ENCODE peak calls at places on chromosomes 16 and 17, in ten cellular contexts. U is psoas muscle, A is body of pancreas, P is left ventricle myocardium inferior, F is PC-9, R is Peyer's patch, L is stomach, B is AG04450, J is tibial nerve, W is thoracic aorta. C is an unnamed sample.

GRCh38 chr16:23506606-23506994 is 3.7 kb downstream of the GGA2 start:
- DNase-seq in P (no peak), F (no peak), A (no peak), L (no peak), W (no peak), J (no peak), B (no peak), U (no peak), R (peak), C (no peak)

GRCh38 chr16:88451586-88452484 is 1.2 kb upstream of the ZFPM1 start:
- DNase-seq in R (no peak), B (no peak), P (no peak), U (no peak), J (no peak), A (no peak), F (no peak), L (no peak), W (no peak), C (no peak)

GRCh38 chr17:4808378-4808767 is 1.4 kb downstream of the PLD2 start:
- DNase-seq in W (no peak), A (peak), F (peak), R (no peak), L (peak), P (peak), U (peak), B (no peak), J (no peak), C (no peak)

GRCh38 chr16:50196736-50197135 is 43.6 kb downstream of the TENT4B start:
- DNase-seq in L (no peak), W (no peak), R (no peak), B (no peak), A (no peak), P (no peak), F (no peak), J (no peak), U (no peak), C (no peak)

GRCh38 chr16:67718668-67719047 is 458 bp downstream of the GFOD2 start:
- DNase-seq in U (no peak), F (no peak), L (no peak), W (no peak), B (no peak), P (no peak), J (no peak), R (no peak), A (no peak), C (no peak)

GRCh38 chr17:10118788-10119130 is 79.6 kb downstream of the GAS7 start:
- DNase-seq in A (no peak), F (no peak), B (no peak), L (no peak), P (no peak), W (no peak), U (no peak), R (no peak), J (no peak), C (no peak)

GRCh38 chr17:17001874-17002520 is 30.1 kb upstream of the TNFRSF13B start:
- DNase-seq in A (peak), W (peak), J (peak), R (peak), P (peak), L (peak), B (peak), U (peak), F (peak), C (peak)

GRCh38 chr17:55264273-55264639 is 504 bp upstream of the HLF start:
- DNase-seq in A (no peak), J (no peak), W (no peak), B (no peak), U (no peak), F (no peak), P (no peak), R (peak), L (no peak), C (no peak)

GRCh38 chr17:78124836-78125137 is 3.8 kb downstream of the TMC6 start:
- DNase-seq in F (no peak), B (no peak), P (no peak), A (no peak), W (no peak), U (no peak), L (no peak), J (no peak), R (no peak), C (no peak)

GRCh38 chr16:10514369-10515055 is 65.9 kb downstream of the EMP2 start:
- DNase-seq in W (no peak), U (no peak), R (peak), L (peak), B (peak), J (no peak), A (peak), P (no peak), F (peak), C (no peak)

GRCh38 chr16:12470311-12471229 is 333.1 kb downstream of the CPPED1 start:
- DNase-seq in A (no peak), J (no peak), P (peak), L (no peak), F (no peak), B (peak), W (peak), U (peak), R (no peak), C (no peak)

GRCh38 chr17:72222571-72222970 is 101.8 kb downstream of the SOX9 start:
- DNase-seq in U (no peak), L (no peak), B (no peak), W (no peak), A (no peak), F (no peak), P (no peak), R (no peak), J (no peak), C (no peak)

GRCh38 chr16:58124601-58124915 is 4.6 kb downstream of the CFAP20 start:
- DNase-seq in B (no peak), F (peak), P (no peak), A (no peak), J (no peak), U (no peak), W (no peak), R (no peak), L (no peak), C (no peak)

GRCh38 chr17:20948984-20949777 is 93.6 kb downstream of the USP22 start:
- DNase-seq in B (no peak), W (no peak), A (no peak), P (no peak), U (no peak), F (no peak), L (no peak), R (no peak), J (no peak), C (no peak)

GRCh38 chr17:20941872-20942271 is 100.9 kb downstream of the USP22 start:
- DNase-seq in U (no peak), W (no peak), B (no peak), J (no peak), L (no peak), P (no peak), A (no peak), R (no peak), F (no peak), C (no peak)

DNA sequence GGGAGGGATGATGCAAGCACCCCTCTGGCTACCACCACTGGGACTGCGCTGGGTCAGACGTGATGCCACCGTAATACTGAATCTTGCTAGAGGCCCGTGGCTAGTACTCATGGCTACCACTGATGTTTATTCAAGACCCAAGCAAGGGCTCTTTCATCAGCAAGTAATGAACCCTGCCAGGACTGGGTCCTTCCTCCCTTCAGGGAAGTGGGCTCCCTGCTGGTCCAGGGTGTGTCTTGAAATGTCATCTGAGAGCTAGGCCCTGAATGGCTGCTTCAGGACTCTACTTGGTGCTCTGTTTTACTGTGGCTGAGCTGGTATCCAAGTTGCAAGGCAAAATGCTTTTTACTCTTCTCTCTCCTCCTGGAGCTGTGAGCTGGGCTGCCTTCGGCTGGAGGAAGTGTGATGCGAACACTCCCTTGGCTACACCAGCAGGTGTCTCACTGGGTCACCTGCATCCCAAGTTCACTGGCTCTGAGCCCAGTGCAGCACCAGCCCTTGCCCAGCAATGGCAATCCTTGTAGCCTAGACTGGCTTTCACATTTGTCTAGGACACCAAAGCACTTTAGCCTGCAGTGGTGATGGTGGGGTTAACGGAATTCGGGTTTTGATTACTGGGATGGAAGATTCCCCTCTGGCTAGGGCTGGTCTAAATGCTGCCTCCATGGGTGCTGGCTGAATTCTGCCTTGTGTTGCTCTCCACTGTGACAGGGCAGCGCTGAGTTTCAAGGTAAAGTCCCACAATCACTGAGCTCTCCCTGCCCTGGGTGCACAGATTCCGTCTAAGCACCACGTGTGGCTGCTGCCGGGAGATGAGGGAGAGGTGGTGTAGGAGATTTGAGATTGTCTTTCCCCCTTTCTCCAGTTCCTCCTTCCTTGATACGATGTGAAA is 98.6 kb downstream of the USP22 start:
- DNase-seq in W (no peak), F (peak), R (peak), B (no peak), J (no peak), A (peak), U (no peak), P (no peak), L (peak), C (peak)
- TF ChIP-seq CTCF in W (no peak), F (peak), R (no peak), B (no peak), J (no peak), A (peak), U (peak), P (peak), L (peak), C (peak)

GRCh38 chr17:81066771-81067315 is 31.9 kb downstream of the BAIAP2 start:
- DNase-seq in J (no peak), B (no peak), U (no peak), F (no peak), W (no peak), P (no peak), L (no peak), R (no peak), A (no peak), C (no peak)
- H3K27ac ChIP-seq in J (no peak), B (no peak), U (no peak), F (no peak), W (no peak), P (no peak), L (peak), R (no peak), A (no peak), C (no peak)

DNA sequence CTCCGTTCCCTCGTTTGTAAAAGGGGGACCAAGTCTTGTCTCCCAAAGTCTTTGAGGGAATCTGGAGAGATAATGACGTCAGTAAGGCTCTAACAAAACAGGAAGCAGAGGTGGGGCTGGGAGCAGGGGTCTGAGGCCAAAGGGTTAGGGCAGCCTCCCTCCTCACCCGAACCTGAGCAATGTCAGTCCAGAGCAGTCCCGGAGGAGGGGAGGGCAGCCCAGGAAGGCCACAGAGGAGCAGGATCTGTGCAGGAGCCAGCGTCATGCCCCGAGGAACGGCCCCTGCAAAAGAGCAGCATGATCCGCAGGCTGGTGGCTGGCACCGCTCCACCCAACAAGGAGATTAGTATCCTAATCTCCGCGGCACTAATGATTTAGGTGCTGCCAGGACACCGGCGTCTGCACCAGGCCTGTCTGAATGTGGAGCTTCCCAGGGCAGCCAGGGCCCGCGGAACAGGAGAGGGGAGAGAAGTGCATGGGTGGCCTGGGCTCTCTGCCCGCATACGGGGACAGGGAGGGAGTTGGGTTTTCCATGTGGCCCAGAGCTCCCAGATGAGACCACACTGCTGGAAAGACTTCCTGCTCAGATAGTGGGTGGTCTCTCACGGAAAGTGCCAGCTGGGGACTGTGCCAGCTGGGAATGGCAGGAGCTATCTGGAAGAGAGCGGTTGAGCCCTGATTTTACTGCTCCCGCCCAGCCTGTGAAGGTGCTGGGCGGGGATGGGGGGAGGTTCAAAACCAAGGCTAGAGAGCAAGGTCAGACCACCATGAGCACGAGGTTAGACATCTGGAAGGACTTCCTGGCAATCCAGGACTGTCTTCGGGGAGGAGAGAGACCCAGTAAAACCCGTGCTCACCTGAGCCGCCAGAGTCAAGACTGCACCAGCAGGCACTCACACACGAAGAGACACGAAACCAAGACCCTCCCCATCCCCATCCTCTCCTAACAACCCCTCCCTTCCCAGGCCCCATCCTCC is 11.0 kb upstream of the KRT17 start:
- DNase-seq in B (no peak), A (peak), L (peak), J (peak), F (no peak), W (no peak), P (peak), R (peak), U (no peak), C (no peak)
- H3K4me3 ChIP-seq in B (no peak), A (no peak), L (no peak), J (no peak), F (no peak), W (peak), P (peak), R (no peak), U (no peak), C (no peak)

DNA sequence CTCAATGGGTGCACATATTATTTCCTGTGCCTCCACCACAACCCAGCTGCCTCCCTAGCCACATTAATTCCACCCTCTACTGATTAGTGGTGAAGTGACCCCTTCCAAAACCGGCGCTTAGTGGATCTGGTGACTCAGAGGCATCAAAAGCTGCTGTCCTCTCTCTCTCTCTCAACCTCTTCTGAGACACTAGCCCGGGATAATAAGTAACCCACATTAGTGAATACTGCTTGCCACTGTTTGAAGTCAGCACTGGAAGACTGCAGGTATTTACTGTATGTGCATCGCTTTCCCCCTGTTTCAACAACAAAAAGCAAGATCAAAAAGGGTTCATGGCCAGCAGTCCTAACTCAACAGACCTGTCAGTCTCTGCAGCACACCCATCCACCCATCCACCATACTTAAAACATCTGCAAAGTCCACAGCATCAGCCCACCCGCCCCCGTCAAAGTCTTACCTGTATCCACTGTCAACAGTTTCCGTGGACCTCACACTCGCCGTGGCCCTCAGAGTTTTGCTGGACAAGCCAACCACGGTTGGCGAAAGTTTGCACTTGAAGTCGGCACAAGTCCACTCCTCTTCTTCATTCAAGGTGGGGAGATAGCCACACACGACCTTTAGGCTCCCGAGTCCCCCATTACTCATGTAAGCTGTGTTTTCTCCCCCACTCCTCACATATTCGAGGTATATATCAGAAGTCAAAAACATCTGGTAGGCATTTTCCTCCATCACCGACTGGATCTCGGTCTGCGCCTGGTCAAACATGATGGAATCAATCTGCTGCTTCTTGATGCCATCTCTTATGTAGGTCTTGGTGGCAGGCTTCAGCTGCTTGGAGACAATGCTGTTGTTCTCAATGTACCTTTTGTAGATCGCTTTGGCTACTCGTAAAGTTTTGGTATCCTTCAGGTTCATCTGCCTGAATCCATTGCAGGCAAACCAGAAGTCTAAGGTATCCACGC is 3.8 kb downstream of the AXIN2 start:
- DNase-seq in W (no peak), F (no peak), P (no peak), J (no peak), A (no peak), R (no peak), L (no peak), B (no peak), U (no peak), C (no peak)
- TF ChIP-seq CTCF in W (no peak), F (no peak), P (no peak), J (no peak), A (no peak), R (no peak), L (no peak), B (no peak), U (no peak), C (no peak)